ENCODE peak calls at places on chromosomes 7 and 10, in seven cellular contexts. A, V, I, K, L, W and S are unnamed samples.
A peak's percentile ranks its signal among the peaks of the same experiment; 100 is the strongest.

GRCh38 chr10:26653004-26653403 is 44.5 kb upstream of the PDSS1 start:
- DNase-seq in A (no peak), V (no peak), I (no peak), K (no peak), L (no peak), W (no peak), S (no peak)

GRCh38 chr10:17113346-17113745 is 16.3 kb downstream of the CUBN start:
- DNase-seq in A (no peak), V (no peak), I (no peak), K (no peak), L (no peak), W (no peak), S (no peak)

GRCh38 chr7:50595538-50596102 is 30.4 kb upstream of the DDC start:
- DNase-seq in A (peak; percentile 44), V (no peak), I (peak; percentile 76), K (no peak), L (peak; percentile 34), W (peak; percentile 35), S (no peak)

GRCh38 chr7:129493555-129493954 is 8.8 kb upstream of the SMKR1 start:
- DNase-seq in A (no peak), V (no peak), I (no peak), K (no peak), L (no peak), W (no peak), S (no peak)

GRCh38 chr7:70700055-70700934 is 431.6 kb upstream of the GALNT17 start:
- DNase-seq in A (no peak), V (no peak), I (no peak), K (no peak), L (no peak), W (no peak), S (no peak)

GRCh38 chr7:131538071-131538790 is 18.2 kb downstream of the PODXL start:
- DNase-seq in A (no peak), V (no peak), I (no peak), K (no peak), L (peak; percentile 72), W (no peak), S (no peak)

GRCh38 chr7:94439893-94440381 is 45.2 kb downstream of the COL1A2 start:
- DNase-seq in A (no peak), V (no peak), I (no peak), K (no peak), L (no peak), W (peak; percentile 64), S (no peak)

GRCh38 chr7:25636168-25636567 is 407.9 kb upstream of the NPVF start:
- DNase-seq in A (no peak), V (no peak), I (no peak), K (no peak), L (no peak), W (no peak), S (no peak)

GRCh38 chr10:114282526-114282925 is 43.5 kb downstream of the VWA2 start:
- DNase-seq in A (no peak), V (no peak), I (no peak), K (no peak), L (no peak), W (no peak), S (no peak)

GRCh38 chr10:113540845-113541553 is 11.9 kb upstream of the HABP2 start:
- DNase-seq in A (no peak), V (no peak), I (no peak), K (no peak), L (no peak), W (peak; percentile 68), S (no peak)

GRCh38 chr10:34727595-34728033 is 87.5 kb downstream of the PARD3 start:
- DNase-seq in A (no peak), V (no peak), I (no peak), K (no peak), L (no peak), W (peak; percentile 75), S (no peak)

GRCh38 chr7:46123-46829 is 146.1 kb upstream of the FAM20C start:
- DNase-seq in A (no peak), V (peak; percentile 30), I (no peak), K (no peak), L (no peak), W (no peak), S (no peak)

GRCh38 chr10:8633909-8634308 is 579.4 kb downstream of the GATA3 start:
- DNase-seq in A (no peak), V (no peak), I (no peak), K (no peak), L (no peak), W (no peak), S (no peak)

GRCh38 chr7:130131964-130132875 is 61.9 kb downstream of the KLHDC10 start:
- DNase-seq in A (peak; percentile 92), V (no peak), I (no peak), K (no peak), L (no peak), W (no peak), S (no peak)

GRCh38 chr7:1296727-1297475 is 64.2 kb downstream of the UNCX start:
- DNase-seq in A (no peak), V (no peak), I (peak; percentile 45), K (no peak), L (no peak), W (no peak), S (no peak)

GRCh38 chr10:3117486-3117885 is 50.1 kb downstream of the PFKP start:
- DNase-seq in A (no peak), V (no peak), I (no peak), K (no peak), L (no peak), W (no peak), S (no peak)

GRCh38 chr10:3118621-3119020 is 51.3 kb downstream of the PFKP start:
- DNase-seq in A (no peak), V (no peak), I (no peak), K (no peak), L (no peak), W (no peak), S (no peak)

GRCh38 chr10:3113343-3113720 is 46.0 kb downstream of the PFKP start:
- DNase-seq in A (no peak), V (no peak), I (no peak), K (no peak), L (no peak), W (no peak), S (no peak)

GRCh38 chr10:3116508-3117100 is 49.3 kb downstream of the PFKP start:
- DNase-seq in A (no peak), V (no peak), I (no peak), K (no peak), L (no peak), W (peak; percentile 22), S (no peak)

DNA sequence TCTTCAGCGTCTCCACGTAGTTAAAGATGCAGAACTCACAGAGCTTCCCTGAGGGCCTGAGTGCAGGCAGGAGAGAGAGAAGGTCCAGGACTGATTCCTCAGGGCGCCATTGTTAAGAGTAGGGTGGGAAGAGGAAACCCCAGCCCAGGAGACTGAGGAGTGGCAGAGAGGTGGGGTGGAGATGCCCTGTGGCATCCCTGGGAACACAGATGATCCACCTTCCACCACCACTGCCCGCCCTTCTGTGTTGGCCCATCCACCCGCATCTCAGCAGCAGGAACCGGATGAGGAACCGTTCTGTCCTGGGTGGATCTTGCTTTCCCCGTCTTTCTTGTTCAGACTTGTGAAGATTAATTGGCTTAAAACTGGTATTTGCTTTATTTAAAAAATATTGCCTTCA is 48.3 kb downstream of the PFKP start:
- DNase-seq in A (no peak), V (no peak), I (no peak), K (no peak), L (no peak), W (no peak), S (no peak)
- H3K36me3 ChIP-seq in A (peaks cover 93% of the 10 kb centered on the region), V (peaks cover 32% of the 10 kb centered on the region), I (peaks cover 68% of the 10 kb centered on the region), K (peaks cover 32% of the 10 kb centered on the region), L (peaks cover 49% of the 10 kb centered on the region), W (no peaks in the 10 kb centered on the region), S (peaks cover 5% of the 10 kb centered on the region)

DNA sequence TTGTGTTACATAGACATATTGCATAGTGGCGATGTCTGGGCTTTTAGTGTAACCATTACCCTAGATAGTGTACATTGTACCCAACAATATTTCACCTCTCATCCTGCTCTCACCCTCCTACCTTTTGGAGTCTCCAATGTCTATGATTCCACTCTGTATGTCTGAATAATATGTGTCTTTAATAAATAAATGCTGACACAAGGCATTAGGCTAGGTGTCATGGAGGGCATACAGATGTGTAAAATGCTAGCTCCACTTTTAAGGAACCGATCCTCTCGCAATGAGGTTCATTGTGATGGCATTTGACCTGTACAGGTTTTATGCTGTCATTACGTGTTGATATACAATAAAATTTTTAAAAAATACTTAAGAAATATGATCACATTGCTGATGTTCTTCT is 74.3 kb downstream of the NEBL start:
- DNase-seq in A (no peak), V (no peak), I (no peak), K (no peak), L (no peak), W (no peak), S (no peak)
- TF ChIP-seq SIN3A in A (no peak), V (no peak), I (no peak), K (no peak), L (no peak), W (no peak), S (no peak)

GRCh38 chr7:157377436-157378124 is 40.8 kb downstream of the DNAJB6 start:
- DNase-seq in A (peak; percentile 54), V (no peak), I (no peak), K (no peak), L (no peak), W (no peak), S (no peak)

GRCh38 chr7:157380416-157380815 is 43.6 kb downstream of the DNAJB6 start:
- DNase-seq in A (no peak), V (no peak), I (no peak), K (no peak), L (no peak), W (no peak), S (no peak)

GRCh38 chr7:157375410-157375809 is 38.6 kb downstream of the DNAJB6 start:
- DNase-seq in A (no peak), V (no peak), I (no peak), K (no peak), L (no peak), W (no peak), S (no peak)

GRCh38 chr7:157379493-157379892 is 42.7 kb downstream of the DNAJB6 start:
- DNase-seq in A (no peak), V (no peak), I (no peak), K (no peak), L (no peak), W (no peak), S (no peak)

GRCh38 chr7:157378390-157378789 is 41.6 kb downstream of the DNAJB6 start:
- DNase-seq in A (no peak), V (no peak), I (no peak), K (no peak), L (no peak), W (no peak), S (no peak)
- H3K36me3 ChIP-seq in A (peaks cover 91% of the 10 kb centered on the region), V (peaks cover 12% of the 10 kb centered on the region), I (peaks cover 60% of the 10 kb centered on the region), K (peaks cover 9% of the 10 kb centered on the region), L (peaks cover 2% of the 10 kb centered on the region), W (peaks cover 14% of the 10 kb centered on the region), S (peaks cover 8% of the 10 kb centered on the region)

GRCh38 chr10:43680035-43680434 is 31.4 kb upstream of the ZNF32 start:
- DNase-seq in A (peak; percentile 43), V (no peak), I (no peak), K (no peak), L (no peak), W (no peak), S (no peak)

GRCh38 chr10:43681226-43681625 is 32.5 kb upstream of the ZNF32 start:
- DNase-seq in A (no peak), V (no peak), I (no peak), K (no peak), L (no peak), W (no peak), S (no peak)

GRCh38 chr10:43681721-43682120 is 33.0 kb upstream of the ZNF32 start:
- DNase-seq in A (no peak), V (no peak), I (no peak), K (no peak), L (no peak), W (no peak), S (no peak)

GRCh38 chr10:43678654-43679053 is 30.0 kb upstream of the ZNF32 start:
- DNase-seq in A (no peak), V (no peak), I (no peak), K (no peak), L (no peak), W (no peak), S (no peak)

GRCh38 chr10:43679509-43679908 is 30.8 kb upstream of the ZNF32 start:
- DNase-seq in A (no peak), V (no peak), I (no peak), K (no peak), L (no peak), W (no peak), S (no peak)
- TF ChIP-seq SIN3A in A (no peak), V (no peak), I (no peak), K (no peak), L (no peak), W (no peak), S (no peak)